ENCODE peak calls at places on chromosomes 7 and 10, in six cellular contexts. One of them, this sample, is unnamed.

GRCh38 chr7:51705701-51706100 is 389.1 kb upstream of the COBL start:
- DNase-seq in upper lobe of left lung: no peak
- DNase-seq in lower lobe of right lung: no peak
- DNase-seq in fibroblast of mammary gland: no peak
- DNase-seq in AG04450: no peak
- DNase-seq in AG10803: no peak
- DNase-seq in this sample: no peak

GRCh38 chr7:36301914-36302771 is 87.5 kb upstream of the ANLN start:
- DNase-seq in upper lobe of left lung: no peak
- DNase-seq in lower lobe of right lung: no peak
- DNase-seq in fibroblast of mammary gland: peak
- DNase-seq in AG04450: no peak
- DNase-seq in AG10803: no peak
- DNase-seq in this sample: no peak

GRCh38 chr10:88281592-88282268 is 301.4 kb downstream of the RNLS start:
- DNase-seq in upper lobe of left lung: no peak
- DNase-seq in lower lobe of right lung: no peak
- DNase-seq in fibroblast of mammary gland: peak
- DNase-seq in AG04450: no peak
- DNase-seq in AG10803: peak
- DNase-seq in this sample: peak

GRCh38 chr7:1844956-1845390 is 174.9 kb downstream of the ELFN1 start:
- DNase-seq in upper lobe of left lung: no peak
- DNase-seq in lower lobe of right lung: peak
- DNase-seq in fibroblast of mammary gland: no peak
- DNase-seq in AG04450: no peak
- DNase-seq in AG10803: no peak
- DNase-seq in this sample: no peak

GRCh38 chr7:90756366-90756765 is 160.2 kb downstream of the CDK14 start:
- DNase-seq in upper lobe of left lung: no peak
- DNase-seq in lower lobe of right lung: no peak
- DNase-seq in fibroblast of mammary gland: no peak
- DNase-seq in AG04450: no peak
- DNase-seq in AG10803: no peak
- DNase-seq in this sample: no peak

GRCh38 chr7:28187012-28187411 is 6.4 kb upstream of the JAZF1 start:
- DNase-seq in upper lobe of left lung: no peak
- DNase-seq in lower lobe of right lung: no peak
- DNase-seq in fibroblast of mammary gland: no peak
- DNase-seq in AG04450: no peak
- DNase-seq in AG10803: no peak
- DNase-seq in this sample: no peak

GRCh38 chr10:60348982-60349381 is 40.7 kb downstream of the ANK3 start:
- DNase-seq in upper lobe of left lung: no peak
- DNase-seq in lower lobe of right lung: no peak
- DNase-seq in fibroblast of mammary gland: peak
- DNase-seq in AG04450: no peak
- DNase-seq in AG10803: peak
- DNase-seq in this sample: peak

GRCh38 chr7:137591444-137591843 is 247.9 kb upstream of the PTN start:
- DNase-seq in upper lobe of left lung: no peak
- DNase-seq in lower lobe of right lung: no peak
- DNase-seq in fibroblast of mammary gland: peak
- DNase-seq in AG04450: no peak
- DNase-seq in AG10803: peak
- DNase-seq in this sample: peak

GRCh38 chr10:20709708-20710107 is 187.4 kb downstream of the NEBL start:
- DNase-seq in upper lobe of left lung: no peak
- DNase-seq in lower lobe of right lung: no peak
- DNase-seq in fibroblast of mammary gland: no peak
- DNase-seq in AG04450: no peak
- DNase-seq in AG10803: no peak
- DNase-seq in this sample: no peak

GRCh38 chr7:37208528-37208927 is 240.1 kb downstream of the ELMO1 start:
- DNase-seq in upper lobe of left lung: no peak
- DNase-seq in lower lobe of right lung: no peak
- DNase-seq in fibroblast of mammary gland: peak
- DNase-seq in AG04450: no peak
- DNase-seq in AG10803: peak
- DNase-seq in this sample: peak

GRCh38 chr10:75987610-75988009 is 556.2 kb downstream of the LRMDA start:
- DNase-seq in upper lobe of left lung: no peak
- DNase-seq in lower lobe of right lung: no peak
- DNase-seq in fibroblast of mammary gland: peak
- DNase-seq in AG04450: no peak
- DNase-seq in AG10803: peak
- DNase-seq in this sample: no peak

GRCh38 chr7:136637826-136638225 is 230.6 kb upstream of the CHRM2 start:
- DNase-seq in upper lobe of left lung: no peak
- DNase-seq in lower lobe of right lung: no peak
- DNase-seq in fibroblast of mammary gland: no peak
- DNase-seq in AG04450: no peak
- DNase-seq in AG10803: no peak
- DNase-seq in this sample: no peak

GRCh38 chr7:149772236-149772820 is 1.1 kb downstream of the ZNF467 start:
- DNase-seq in upper lobe of left lung: peak
- DNase-seq in lower lobe of right lung: peak
- DNase-seq in fibroblast of mammary gland: no peak
- DNase-seq in AG04450: no peak
- DNase-seq in AG10803: no peak
- DNase-seq in this sample: no peak

GRCh38 chr7:151520419-151521229 is 929 bp upstream of the RHEB start:
- DNase-seq in upper lobe of left lung: peak
- DNase-seq in lower lobe of right lung: peak
- DNase-seq in fibroblast of mammary gland: no peak
- DNase-seq in AG04450: no peak
- DNase-seq in AG10803: peak
- DNase-seq in this sample: no peak

GRCh38 chr10:17212802-17213204 is 11.3 kb upstream of the TRDMT1 start:
- DNase-seq in upper lobe of left lung: no peak
- DNase-seq in lower lobe of right lung: no peak
- DNase-seq in fibroblast of mammary gland: no peak
- DNase-seq in AG04450: no peak
- DNase-seq in AG10803: no peak
- DNase-seq in this sample: no peak

GRCh38 chr7:25139536-25139935 is 14.5 kb upstream of the CYCS start:
- DNase-seq in upper lobe of left lung: no peak
- DNase-seq in lower lobe of right lung: no peak
- DNase-seq in fibroblast of mammary gland: no peak
- DNase-seq in AG04450: no peak
- DNase-seq in AG10803: no peak
- DNase-seq in this sample: no peak

GRCh38 chr7:102286237-102287081 is at the start of gene SH2B2:
- DNase-seq in upper lobe of left lung: peak
- DNase-seq in lower lobe of right lung: peak
- DNase-seq in fibroblast of mammary gland: peak
- DNase-seq in AG04450: no peak
- DNase-seq in AG10803: peak
- DNase-seq in this sample: peak

GRCh38 chr7:52498319-52498718 is 537.1 kb upstream of the POM121L12 start:
- DNase-seq in upper lobe of left lung: no peak
- DNase-seq in lower lobe of right lung: no peak
- DNase-seq in fibroblast of mammary gland: no peak
- DNase-seq in AG04450: no peak
- DNase-seq in AG10803: no peak
- DNase-seq in this sample: no peak

DNA sequence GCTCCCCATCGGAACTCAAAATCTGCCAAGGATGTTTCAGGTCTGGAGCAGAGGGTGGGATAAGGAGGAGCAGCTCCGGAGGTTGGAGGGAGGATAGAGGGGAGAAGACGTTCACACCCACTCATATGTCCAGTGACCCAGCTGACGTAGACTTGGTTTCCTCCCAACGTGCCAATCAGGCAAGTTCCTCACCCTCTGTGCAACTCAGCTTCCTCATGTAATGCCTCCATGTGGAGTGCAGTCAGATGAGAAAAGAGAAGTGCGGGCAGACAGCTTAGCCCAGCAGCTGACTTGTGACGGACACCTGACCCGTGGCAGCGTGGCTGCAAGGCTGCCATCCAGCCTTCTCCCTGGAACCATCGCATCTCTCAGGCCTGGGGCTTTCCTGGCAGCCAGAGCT is 86.8 kb downstream of the NPTX2 start:
- DNase-seq in upper lobe of left lung: peak
- DNase-seq in lower lobe of right lung: no peak
- DNase-seq in fibroblast of mammary gland: no peak
- DNase-seq in AG04450: no peak
- DNase-seq in AG10803: no peak
- DNase-seq in this sample: no peak
- H3K4me3 ChIP-seq in upper lobe of left lung: no peak
- H3K4me3 ChIP-seq in lower lobe of right lung: no peak
- H3K4me3 ChIP-seq in fibroblast of mammary gland: no peak
- H3K4me3 ChIP-seq in AG04450: no peak
- H3K4me3 ChIP-seq in AG10803: no peak
- H3K4me3 ChIP-seq in this sample: no peak

GRCh38 chr7:158386355-158386618 is 201.3 kb downstream of the PTPRN2 start:
- DNase-seq in upper lobe of left lung: no peak
- DNase-seq in lower lobe of right lung: no peak
- DNase-seq in fibroblast of mammary gland: no peak
- DNase-seq in AG04450: no peak
- DNase-seq in AG10803: no peak
- DNase-seq in this sample: no peak

GRCh38 chr7:158384746-158385145 is 202.9 kb downstream of the PTPRN2 start:
- DNase-seq in upper lobe of left lung: no peak
- DNase-seq in lower lobe of right lung: no peak
- DNase-seq in fibroblast of mammary gland: no peak
- DNase-seq in AG04450: no peak
- DNase-seq in AG10803: no peak
- DNase-seq in this sample: no peak

GRCh38 chr7:158381956-158382355 is 205.7 kb downstream of the PTPRN2 start:
- DNase-seq in upper lobe of left lung: no peak
- DNase-seq in lower lobe of right lung: no peak
- DNase-seq in fibroblast of mammary gland: no peak
- DNase-seq in AG04450: no peak
- DNase-seq in AG10803: no peak
- DNase-seq in this sample: no peak

GRCh38 chr7:158382363-158382988 is 205.1 kb downstream of the PTPRN2 start:
- DNase-seq in upper lobe of left lung: no peak
- DNase-seq in lower lobe of right lung: no peak
- DNase-seq in fibroblast of mammary gland: no peak
- DNase-seq in AG04450: no peak
- DNase-seq in AG10803: no peak
- DNase-seq in this sample: no peak

DNA sequence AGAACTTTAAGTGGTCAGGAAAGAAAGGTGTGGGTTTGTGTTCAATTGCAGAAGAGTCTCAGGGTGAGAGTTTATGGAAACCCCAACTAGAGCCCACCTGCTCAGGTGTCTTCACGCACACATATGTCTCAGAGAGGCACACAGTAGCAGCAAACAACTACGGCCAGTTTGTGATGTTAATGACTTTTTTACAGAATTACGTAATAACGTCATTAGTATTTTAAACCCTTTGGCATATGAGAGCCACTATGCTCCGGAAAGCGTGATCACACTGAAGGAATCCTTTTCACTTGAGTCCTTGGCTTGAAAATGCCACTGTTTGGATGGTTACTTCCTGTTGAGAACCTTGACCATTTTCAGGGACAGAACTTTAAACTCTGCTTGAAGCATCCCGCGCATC is 204.0 kb downstream of the PTPRN2 start:
- DNase-seq in upper lobe of left lung: no peak
- DNase-seq in lower lobe of right lung: no peak
- DNase-seq in fibroblast of mammary gland: no peak
- DNase-seq in AG04450: no peak
- DNase-seq in AG10803: no peak
- DNase-seq in this sample: no peak
- H3K4me3 ChIP-seq in upper lobe of left lung: no peak
- H3K4me3 ChIP-seq in lower lobe of right lung: no peak
- H3K4me3 ChIP-seq in fibroblast of mammary gland: no peak
- H3K4me3 ChIP-seq in AG04450: no peak
- H3K4me3 ChIP-seq in AG10803: no peak
- H3K4me3 ChIP-seq in this sample: no peak

DNA sequence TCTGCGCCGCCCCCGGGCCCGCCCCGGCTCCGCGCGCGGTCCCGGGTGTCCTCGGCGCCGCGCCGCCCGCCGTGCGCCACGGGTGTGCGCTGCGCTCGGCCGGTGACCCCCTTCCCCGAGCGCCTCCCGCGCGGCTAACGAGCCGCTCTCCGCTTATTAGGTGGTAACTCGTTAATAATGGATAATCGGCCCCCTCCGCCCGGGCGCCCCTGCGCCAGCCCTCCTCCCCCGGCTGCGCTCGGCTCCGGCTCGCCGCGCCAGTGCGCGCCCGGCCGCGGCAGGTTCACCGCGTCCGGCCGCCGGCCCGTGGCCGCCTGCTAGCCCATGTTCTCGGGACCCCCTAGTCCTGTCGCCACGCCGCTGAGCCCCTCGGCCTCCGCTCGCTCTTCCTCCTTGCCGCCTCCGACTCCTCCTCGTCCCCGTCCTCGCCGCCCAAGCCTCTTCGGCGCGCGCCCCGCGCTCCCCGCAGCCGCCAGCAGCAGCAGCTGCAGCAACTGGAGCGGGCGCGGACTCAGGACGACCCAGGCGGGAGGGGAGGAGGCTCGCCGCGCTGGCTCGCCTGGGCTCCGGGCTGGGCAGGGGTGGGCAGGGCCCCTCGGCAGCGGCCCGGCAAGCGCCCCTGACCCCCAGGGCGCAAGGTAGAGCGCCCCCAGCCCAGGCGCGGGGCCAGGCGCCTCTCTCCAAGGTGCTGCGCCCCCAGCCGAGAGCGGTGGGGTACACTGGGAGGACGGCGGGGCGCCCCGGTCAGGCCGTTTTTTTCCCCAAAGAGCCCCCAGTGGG is 568 bp upstream of the KCNMA1 start:
- DNase-seq in upper lobe of left lung: peak
- DNase-seq in lower lobe of right lung: peak
- DNase-seq in fibroblast of mammary gland: no peak
- DNase-seq in AG04450: no peak
- DNase-seq in AG10803: peak
- DNase-seq in this sample: peak
- H3K4me3 ChIP-seq in upper lobe of left lung: no peak
- H3K4me3 ChIP-seq in lower lobe of right lung: peak
- H3K4me3 ChIP-seq in fibroblast of mammary gland: peak
- H3K4me3 ChIP-seq in AG04450: peak
- H3K4me3 ChIP-seq in AG10803: peak
- H3K4me3 ChIP-seq in this sample: peak

GRCh38 chr7:83697814-83698530 is 49.0 kb upstream of the SEMA3E start:
- DNase-seq in upper lobe of left lung: no peak
- DNase-seq in lower lobe of right lung: no peak
- DNase-seq in fibroblast of mammary gland: no peak
- DNase-seq in AG04450: no peak
- DNase-seq in AG10803: no peak
- DNase-seq in this sample: no peak

GRCh38 chr7:83704564-83704963 is 55.6 kb upstream of the SEMA3E start:
- DNase-seq in upper lobe of left lung: no peak
- DNase-seq in lower lobe of right lung: no peak
- DNase-seq in fibroblast of mammary gland: no peak
- DNase-seq in AG04450: no peak
- DNase-seq in AG10803: no peak
- DNase-seq in this sample: no peak

GRCh38 chr7:83696101-83696500 is 47.2 kb upstream of the SEMA3E start:
- DNase-seq in upper lobe of left lung: no peak
- DNase-seq in lower lobe of right lung: no peak
- DNase-seq in fibroblast of mammary gland: no peak
- DNase-seq in AG04450: no peak
- DNase-seq in AG10803: no peak
- DNase-seq in this sample: no peak

DNA sequence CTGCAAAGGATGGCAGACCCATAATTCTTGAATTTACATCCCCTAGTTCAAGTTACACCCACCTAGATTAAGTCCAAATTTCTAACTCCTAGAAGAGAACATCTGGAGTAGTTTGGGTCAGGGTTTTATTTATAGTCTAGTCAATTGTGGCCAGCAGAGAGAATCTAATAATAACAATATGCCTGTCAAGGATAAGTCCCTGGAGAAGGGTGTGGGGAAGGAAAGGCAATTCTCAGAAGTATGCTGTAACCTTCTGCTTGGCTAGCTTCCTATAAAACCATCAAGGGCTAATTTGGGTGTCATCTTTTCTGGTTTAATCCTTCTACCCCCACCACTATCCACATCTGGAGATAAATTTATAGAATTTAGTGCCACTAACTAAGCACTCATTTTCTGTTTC is 52.8 kb upstream of the SEMA3E start:
- DNase-seq in upper lobe of left lung: no peak
- DNase-seq in lower lobe of right lung: no peak
- DNase-seq in fibroblast of mammary gland: peak
- DNase-seq in AG04450: no peak
- DNase-seq in AG10803: no peak
- DNase-seq in this sample: no peak
- H3K4me3 ChIP-seq in upper lobe of left lung: no peak
- H3K4me3 ChIP-seq in lower lobe of right lung: no peak
- H3K4me3 ChIP-seq in fibroblast of mammary gland: no peak
- H3K4me3 ChIP-seq in AG04450: no peak
- H3K4me3 ChIP-seq in AG10803: no peak
- H3K4me3 ChIP-seq in this sample: no peak